ENCODE peak calls at places on chromosomes 16 and 17, in ten cellular contexts. N is GM04504, V is GF-D8, T is ovary, Q is neural crest cell, W is T-helper 2 cell, D is hepatocyte, M is C1 segment of cervical spinal cord, Z is fibroblast of the conjunctiva, P is HT1080. I is an unnamed sample.

GRCh38 chr17:67270411-67270810 is 25.4 kb upstream of the HELZ start:
- DNase-seq in Q (no peak), T (no peak), Z (no peak), W (no peak), M (no peak), D (no peak), N (no peak), V (peak; percentile 3), P (no peak), I (no peak)

GRCh38 chr17:15180121-15180561 is 85.0 kb downstream of the PMP22 start:
- DNase-seq in N (no peak), V (no peak), Z (no peak), D (no peak), P (no peak), T (no peak), M (no peak), Q (no peak), W (no peak), I (no peak)

GRCh38 chr16:59635674-59636073 is 901.6 kb upstream of the GOT2 start:
- DNase-seq in N (no peak), P (peak; percentile 11), V (no peak), T (no peak), W (no peak), Q (no peak), Z (peak; percentile 13), M (no peak), D (no peak), I (peak; percentile 86)

GRCh38 chr17:30344283-30345088 is 10.6 kb upstream of the TMIGD1 start:
- DNase-seq in W (no peak), Q (no peak), D (peak; percentile 79), T (peak; percentile 33), M (peak; percentile 41), P (no peak), V (peak; percentile 85), Z (peak; percentile 74), N (no peak), I (peak; percentile 43)

GRCh38 chr16:70255584-70255983 is 3.8 kb upstream of the EXOSC6 start:
- DNase-seq in Q (no peak), P (no peak), Z (no peak), V (no peak), D (no peak), M (no peak), W (peak; percentile 42), N (no peak), T (no peak), I (no peak)

GRCh38 chr17:74446551-74447500 is 14.9 kb downstream of the GPRC5C start:
- DNase-seq in P (no peak), Z (no peak), V (no peak), N (no peak), M (peak; percentile 58), Q (no peak), D (no peak), W (no peak), T (peak; percentile 68), I (no peak)

GRCh38 chr17:62681061-62681938 is 53.8 kb downstream of the MRC2 start:
- DNase-seq in W (no peak), N (no peak), V (no peak), D (no peak), Z (no peak), M (no peak), P (no peak), Q (no peak), T (no peak), I (no peak)

GRCh38 chr17:17050346-17051345 is 8.4 kb downstream of the MPRIP start:
- DNase-seq in P (no peak), V (no peak), M (no peak), D (no peak), W (no peak), N (no peak), Q (no peak), T (no peak), Z (no peak), I (no peak)

GRCh38 chr17:7241783-7242716 is at the start of gene GABARAP:
- DNase-seq in M (peak; percentile 88), P (peak; percentile 82), N (peak; percentile 84), T (peak; percentile 94), V (peak; percentile 42), Q (peak; percentile 98), Z (peak; percentile 72), W (peak; percentile 94), D (peak; percentile 96), I (peak; percentile 87)

GRCh38 chr16:65663774-65664173 is 541.9 kb upstream of the CDH11 start:
- DNase-seq in T (no peak), M (no peak), Z (no peak), D (no peak), W (no peak), N (no peak), Q (no peak), V (no peak), P (peak; percentile 87), I (no peak)

GRCh38 chr16:57263585-57264351 is 18.7 kb downstream of the ARL2BP start:
- DNase-seq in M (no peak), D (no peak), Q (no peak), T (no peak), Z (no peak), W (no peak), V (no peak), N (no peak), P (no peak), I (no peak)

GRCh38 chr16:89366561-89367537 is 123.5 kb downstream of the ANKRD11 start:
- DNase-seq in M (no peak), Z (no peak), T (no peak), D (no peak), Q (no peak), P (no peak), V (no peak), W (no peak), N (no peak), I (no peak)

GRCh38 chr17:49752508-49752907 is 11.4 kb downstream of the FAM117A start:
- DNase-seq in Q (no peak), V (no peak), M (no peak), D (no peak), W (no peak), P (no peak), Z (no peak), T (no peak), N (no peak), I (no peak)

GRCh38 chr16:85374571-85374872 is 238.6 kb upstream of the GSE1 start:
- DNase-seq in D (no peak), Z (no peak), P (no peak), V (no peak), T (no peak), N (no peak), M (no peak), Q (no peak), W (no peak), I (no peak)

GRCh38 chr16:28990375-28991040 is 5.7 kb downstream of the LAT start:
- DNase-seq in Z (no peak), N (no peak), Q (no peak), M (no peak), T (no peak), D (no peak), V (no peak), W (peak; percentile 81), P (peak; percentile 66), I (no peak)

GRCh38 chr17:28497931-28498330 is 8.2 kb upstream of the FOXN1 start:
- DNase-seq in N (no peak), Z (no peak), P (no peak), Q (no peak), T (no peak), D (no peak), W (no peak), M (no peak), V (no peak), I (no peak)

GRCh38 chr16:49440156-49441065 is 66.8 kb downstream of the C16orf78 start:
- DNase-seq in P (no peak), D (no peak), T (no peak), N (no peak), Z (no peak), M (no peak), V (no peak), Q (no peak), W (no peak), I (no peak)

GRCh38 chr16:68319185-68319908 is 8.5 kb downstream of the PRMT7 start:
- DNase-seq in D (no peak), P (no peak), V (no peak), T (no peak), W (peak; percentile 44), M (no peak), N (no peak), Z (no peak), Q (no peak), I (no peak)

GRCh38 chr17:16371742-16372141 is 9.1 kb upstream of the UBB start:
- DNase-seq in D (no peak), Q (no peak), W (no peak), P (peak; percentile 66), N (peak; percentile 30), T (no peak), Z (peak; percentile 46), M (no peak), V (no peak), I (peak; percentile 92)

GRCh38 chr17:74442670-74443515 is 11.0 kb downstream of the GPRC5C start:
- DNase-seq in W (no peak), D (peak; percentile 93), V (peak; percentile 45), P (no peak), T (peak; percentile 88), M (peak; percentile 69), Z (no peak), N (no peak), Q (no peak), I (no peak)

GRCh38 chr17:66604381-66604780 is 230.5 kb upstream of the CACNG5 start:
- DNase-seq in M (no peak), N (no peak), V (no peak), D (no peak), W (no peak), Q (no peak), P (no peak), T (no peak), Z (no peak), I (no peak)

GRCh38 chr16:79134300-79134699 is 466.2 kb downstream of the MAF start:
- DNase-seq in P (no peak), T (no peak), D (peak; percentile 8), Q (no peak), V (no peak), W (no peak), N (no peak), Z (no peak), M (no peak), I (no peak)

GRCh38 chr17:7011942-7012254 is 526 bp upstream of the RNASEK start:
- DNase-seq in V (no peak), W (no peak), P (no peak), D (no peak), M (no peak), Z (no peak), T (no peak), Q (no peak), N (no peak), I (no peak)

GRCh38 chr16:30142672-30143346 is 19.8 kb upstream of the MAPK3 start:
- DNase-seq in M (no peak), T (no peak), V (peak; percentile 18), N (no peak), Q (no peak), Z (no peak), D (peak; percentile 16), P (no peak), W (peak; percentile 58), I (no peak)

GRCh38 chr17:62892069-62892675 is 73.9 kb upstream of the TANC2 start:
- DNase-seq in Q (no peak), D (no peak), P (no peak), T (no peak), W (no peak), V (no peak), N (no peak), Z (no peak), M (no peak), I (peak; percentile 21)

GRCh38 chr16:79272141-79272577 is 328.4 kb downstream of the MAF start:
- DNase-seq in M (no peak), T (no peak), Q (no peak), P (no peak), W (peak; percentile 94), Z (no peak), D (no peak), N (no peak), V (no peak), I (no peak)

GRCh38 chr17:50367401-50367800 is 5.6 kb downstream of the MRPL27 start:
- DNase-seq in N (no peak), M (no peak), T (no peak), V (no peak), W (no peak), P (no peak), D (no peak), Q (no peak), Z (no peak), I (no peak)

GRCh38 chr17:45648642-45649041 is 135.5 kb upstream of the CRHR1 start:
- DNase-seq in Q (no peak), N (no peak), M (no peak), T (no peak), Z (no peak), P (no peak), W (no peak), D (no peak), V (no peak), I (no peak)